ENCODE peak calls at places on chromosomes 3 and 15, in seven cellular contexts. X, G, N, I, S, P and M are unnamed samples.

GRCh38 chr3:99842826-99843589 is 25.3 kb downstream of the CMSS1 start:
- DNase-seq in S (peak; percentile 38), N (no peak), X (peak; percentile 12), I (peak; percentile 73), P (no peak), G (no peak), M (no peak)

GRCh38 chr3:136559896-136560295 is 192.3 kb downstream of the STAG1 start:
- DNase-seq in G (no peak), S (no peak), X (no peak), I (no peak), N (no peak), P (no peak), M (no peak)

GRCh38 chr3:131619821-131620220 is 117.0 kb upstream of the MRPL3 start:
- DNase-seq in I (no peak), X (no peak), S (no peak), N (no peak), G (no peak), P (no peak), M (no peak)

GRCh38 chr15:35293353-35294130 is 208.4 kb upstream of the NANOGP8 start:
- DNase-seq in S (peak; percentile 77), G (no peak), N (peak; percentile 12), I (peak; percentile 71), P (no peak), X (peak; percentile 86), M (peak; percentile 49)

GRCh38 chr3:129409541-129409940 is 18.9 kb downstream of the EFCAB12 start:
- DNase-seq in N (no peak), X (no peak), G (no peak), I (peak; percentile 82), S (no peak), P (no peak), M (no peak)

GRCh38 chr3:12301513-12301912 is 12.6 kb downstream of the PPARG start:
- DNase-seq in I (no peak), N (no peak), G (no peak), X (no peak), P (no peak), S (no peak), M (no peak)

GRCh38 chr3:196638922-196639516 is 475 bp upstream of the NRROS start:
- DNase-seq in G (no peak), I (no peak), X (no peak), P (no peak), S (no peak), N (no peak), M (no peak)

GRCh38 chr3:195080571-195081141 is 190.3 kb downstream of the XXYLT1 start:
- DNase-seq in X (no peak), N (no peak), P (no peak), I (no peak), S (peak; percentile 14), G (no peak), M (no peak)

GRCh38 chr3:49476563-49476962 is 6.5 kb downstream of the DAG1 start:
- DNase-seq in N (no peak), G (no peak), P (peak; percentile 65), X (no peak), S (no peak), I (no peak), M (no peak)

GRCh38 chr3:12558706-12559105 is 1.8 kb downstream of the MKRN2 start:
- DNase-seq in G (no peak), X (no peak), S (no peak), P (no peak), N (no peak), I (no peak), M (no peak)

GRCh38 chr3:112132975-112133448 is at the start of gene GCSAM:
- DNase-seq in N (no peak), I (no peak), G (no peak), S (no peak), P (peak; percentile 100), X (no peak), M (no peak)

GRCh38 chr3:54321515-54321914 is 199.2 kb downstream of the CACNA2D3 start:
- DNase-seq in G (peak; percentile 38), N (no peak), P (no peak), S (no peak), X (no peak), I (no peak), M (no peak)

GRCh38 chr3:169664034-169664820 is 715 bp upstream of the MECOM start:
- DNase-seq in X (no peak), P (no peak), S (no peak), N (no peak), I (no peak), G (peak; percentile 56), M (no peak)

GRCh38 chr15:63256433-63256884 is 20.9 kb upstream of the APH1B start:
- DNase-seq in S (peak; percentile 33), P (no peak), X (no peak), G (no peak), N (peak; percentile 27), I (peak; percentile 84), M (peak; percentile 55)

GRCh38 chr3:3119393-3119851 is 7.3 kb upstream of the TRNT1 start:
- DNase-seq in X (no peak), S (no peak), I (no peak), P (no peak), N (no peak), G (no peak), M (no peak)

GRCh38 chr15:91921821-91922198 is 68.3 kb downstream of the SLCO3A1 start:
- DNase-seq in G (no peak), I (no peak), S (no peak), N (no peak), X (no peak), P (no peak), M (no peak)

GRCh38 chr15:48298914-48299313 is 32.3 kb upstream of the DUT start:
- DNase-seq in I (no peak), X (no peak), S (no peak), P (no peak), N (no peak), G (no peak), M (no peak)

GRCh38 chr3:88149146-88149515 is 628 bp upstream of the C3orf38 start:
- DNase-seq in I (peak; percentile 16), S (no peak), G (no peak), X (peak; percentile 3), N (peak; percentile 8), P (no peak), M (peak; percentile 25)

GRCh38 chr3:122944671-122945151 is 82.9 kb downstream of the SEMA5B start:
- DNase-seq in X (no peak), N (no peak), S (no peak), P (no peak), G (no peak), I (no peak), M (no peak)

GRCh38 chr15:85443593-85444328 is 63.4 kb downstream of the AKAP13 start:
- DNase-seq in S (peak; percentile 96), N (no peak), X (peak; percentile 47), P (peak; percentile 76), I (peak; percentile 33), G (no peak), M (peak; percentile 82)

GRCh38 chr3:14210843-14211594 is 32.4 kb downstream of the LSM3 start:
- DNase-seq in X (no peak), G (no peak), P (no peak), N (no peak), I (peak; percentile 87), S (no peak), M (no peak)

GRCh38 chr15:74917676-74918075 is 11.0 kb upstream of the FAM219B start:
- DNase-seq in G (no peak), I (peak; percentile 8), P (no peak), S (no peak), X (no peak), N (no peak), M (no peak)

GRCh38 chr3:129016366-129016724 is 15.2 kb downstream of the EFCC1 start:
- DNase-seq in N (no peak), X (no peak), G (no peak), S (peak; percentile 39), I (no peak), P (no peak), M (no peak)

GRCh38 chr3:33074217-33075067 is 22.5 kb downstream of the GLB1 start:
- DNase-seq in I (peak; percentile 72), P (no peak), G (peak; percentile 76), S (peak; percentile 58), X (peak; percentile 48), N (peak; percentile 90), M (peak; percentile 76)

GRCh38 chr3:190326930-190327329 is 4.7 kb upstream of the CLDN1 start:
- DNase-seq in I (peak; percentile 60), G (no peak), N (no peak), S (no peak), P (no peak), X (no peak), M (no peak)

GRCh38 chr3:105359098-105359762 is 7.5 kb upstream of the ALCAM start:
- DNase-seq in P (no peak), G (no peak), X (no peak), I (peak; percentile 78), N (no peak), S (no peak), M (no peak)
- TF ChIP-seq CEBPB in P (no peak), G (no peak), X (no peak), I (peak; percentile 74), N (no peak), S (no peak), M (no peak)

DNA sequence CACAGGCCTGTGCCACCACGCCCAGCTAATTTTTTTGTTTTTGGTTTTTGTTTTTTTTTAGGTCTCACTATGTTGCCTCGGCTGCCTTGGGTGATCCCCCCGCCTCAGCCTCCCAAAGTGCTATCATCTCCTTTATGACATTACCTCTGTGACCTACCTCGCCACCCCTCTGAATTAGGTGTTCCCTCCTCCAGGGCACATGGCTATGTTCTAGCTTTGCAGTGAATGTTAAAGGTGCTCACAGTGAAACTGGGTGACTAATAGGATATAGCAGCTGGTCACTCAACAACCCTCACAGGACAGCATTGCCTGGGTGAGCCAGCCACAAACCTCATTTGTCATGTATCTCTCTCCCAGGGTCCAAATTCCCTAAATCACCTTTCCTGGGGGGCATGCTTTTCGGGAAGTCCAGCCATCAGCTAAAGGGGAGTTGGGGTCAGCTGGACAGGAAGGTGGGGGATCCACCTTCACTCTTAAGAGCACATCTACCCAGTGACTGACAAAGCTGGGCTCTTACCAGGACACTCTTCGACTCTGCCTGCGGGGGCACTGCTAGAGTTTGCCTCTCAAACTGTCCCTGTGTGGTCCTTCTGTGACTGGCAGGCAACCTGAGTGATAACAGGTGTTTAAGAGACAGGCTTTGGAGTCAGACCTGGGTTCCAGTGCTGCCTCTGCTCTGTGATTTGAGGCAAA is 1.6 kb upstream of the TTLL3 start:
- DNase-seq in P (no peak), X (peak; percentile 45), G (peak; percentile 58), N (peak; percentile 51), I (peak; percentile 43), S (peak; percentile 31), M (peak; percentile 70)
- H3K27ac ChIP-seq in P (peak overlapping the region; percentile 75), X (peak overlapping the region; percentile 69), G (no peak overlapping the region), N (no peak overlapping the region), I (no peak overlapping the region), S (no peak overlapping the region), M (no peak overlapping the region)

GRCh38 chr3:177300039-177300833 is 103.0 kb upstream of the TBL1XR1 start:
- DNase-seq in X (no peak), S (peak; percentile 49), P (peak; percentile 40), I (peak; percentile 68), N (peak; percentile 23), G (no peak), M (no peak)
- TF ChIP-seq CEBPB in X (no peak), S (no peak), P (no peak), I (no peak), N (no peak), G (no peak), M (no peak)

DNA sequence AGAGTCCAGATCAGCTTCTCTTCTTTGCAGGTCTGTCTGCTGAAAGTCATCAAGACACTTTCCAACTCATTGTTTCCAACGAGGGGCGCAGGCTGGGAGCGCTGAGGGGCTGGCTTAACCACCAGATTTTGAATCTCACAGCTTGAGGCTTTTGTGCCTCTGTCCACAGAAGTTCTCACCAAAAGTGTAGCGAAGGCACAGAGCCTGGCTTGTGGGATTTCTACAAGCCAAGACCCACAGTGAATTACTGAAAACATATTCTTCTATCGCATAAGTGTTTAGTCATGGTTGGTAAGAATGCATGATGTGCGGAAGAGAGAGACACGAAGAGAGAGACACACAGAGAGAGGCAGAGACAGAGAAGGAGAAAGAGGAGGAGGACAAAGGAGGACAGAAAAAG is 35.2 kb downstream of the BHLHE40 start:
- DNase-seq in P (no peak), X (no peak), N (no peak), G (no peak), S (no peak), I (no peak), M (no peak)
- H3K27ac ChIP-seq in P (no peak overlapping the region), X (no peak overlapping the region), N (no peak overlapping the region), G (no peak overlapping the region), S (no peak overlapping the region), I (no peak overlapping the region), M (peak overlapping the region; percentile 94)